ENCODE peak calls at places on chromosomes 6 and 20, in eight cellular contexts. C, Y, L, U, I, V, O and F are unnamed samples.

GRCh38 chr6:164227952-164228522 is 813.5 kb downstream of the QKI start:
- DNase-seq in Y (no peak), U (no peak), L (no peak), I (no peak), V (no peak), O (no peak), C (no peak), F (no peak)

GRCh38 chr6:5325173-5325572 is 63.9 kb downstream of the FARS2 start:
- DNase-seq in V (no peak), U (no peak), C (no peak), I (no peak), Y (no peak), L (no peak), O (no peak), F (no peak)

GRCh38 chr6:21781075-21781474 is 187.5 kb downstream of the SOX4 start:
- DNase-seq in I (no peak), C (no peak), V (no peak), L (no peak), O (no peak), Y (no peak), U (no peak), F (no peak)

GRCh38 chr20:59518881-59519706 is 85.2 kb upstream of the PHACTR3 start:
- DNase-seq in V (no peak), U (peak; percentile 73), I (no peak), C (no peak), L (peak; percentile 37), Y (peak; percentile 16), O (peak; percentile 65), F (no peak)

GRCh38 chr6:23349521-23350147 is 776.4 kb upstream of the NRSN1 start:
- DNase-seq in I (no peak), U (no peak), L (no peak), Y (no peak), C (no peak), O (peak; percentile 28), V (no peak), F (no peak)

GRCh38 chr20:49482621-49483017 is at the start of gene KCNB1:
- DNase-seq in O (peak; percentile 31), U (peak; percentile 59), Y (peak; percentile 61), I (peak; percentile 92), V (no peak), L (peak; percentile 42), C (no peak), F (peak; percentile 22)

GRCh38 chr6:149897855-149898744 is at the start of gene RAET1E:
- DNase-seq in I (no peak), O (no peak), C (peak; percentile 62), V (no peak), Y (peak; percentile 31), U (no peak), L (no peak), F (no peak)

GRCh38 chr20:47502801-47503239 is 1.1 kb downstream of the NCOA3 start:
- DNase-seq in O (peak; percentile 52), L (no peak), C (no peak), U (peak; percentile 52), V (no peak), I (no peak), Y (no peak), F (no peak)

GRCh38 chr20:44181611-44182010 is 5.4 kb downstream of the JPH2 start:
- DNase-seq in Y (no peak), L (no peak), U (no peak), V (no peak), O (no peak), C (peak; percentile 29), I (no peak), F (no peak)

GRCh38 chr20:38776363-38776762 is 28.1 kb downstream of the ACTR5 start:
- DNase-seq in V (no peak), I (no peak), O (no peak), U (no peak), Y (no peak), L (no peak), C (no peak), F (no peak)

GRCh38 chr20:63847374-63848002 is 13.8 kb upstream of the ABHD16B start:
- DNase-seq in O (no peak), V (no peak), Y (no peak), I (no peak), U (no peak), L (no peak), C (no peak), F (no peak)

GRCh38 chr20:25632940-25633790 is 9.4 kb upstream of the NANP start:
- DNase-seq in U (no peak), L (no peak), Y (no peak), V (no peak), I (no peak), O (no peak), C (no peak), F (no peak)

GRCh38 chr6:159376443-159377182 is 207.4 kb downstream of the FNDC1 start:
- DNase-seq in Y (no peak), I (no peak), U (no peak), O (no peak), L (no peak), V (no peak), C (no peak), F (no peak)

GRCh38 chr6:147418523-147418922 is 90.0 kb upstream of the SAMD5 start:
- DNase-seq in L (no peak), U (no peak), I (no peak), C (no peak), O (no peak), V (no peak), Y (no peak), F (no peak)

GRCh38 chr6:136791296-136792065 is 796 bp downstream of the MAP3K5 start:
- DNase-seq in L (peak; percentile 81), I (peak; percentile 88), C (peak; percentile 87), U (no peak), O (peak; percentile 53), V (peak; percentile 89), Y (peak; percentile 76), F (peak; percentile 88)

GRCh38 chr6:158708239-158708638 is 58.4 kb downstream of the SYTL3 start:
- DNase-seq in U (no peak), Y (no peak), C (no peak), O (no peak), V (no peak), L (peak; percentile 33), I (peak; percentile 76), F (peak; percentile 46)

GRCh38 chr6:51349866-51350265 is 531.2 kb downstream of the TFAP2B start:
- DNase-seq in L (no peak), O (no peak), U (peak; percentile 3), I (no peak), V (no peak), C (no peak), Y (peak; percentile 8), F (no peak)

GRCh38 chr6:151036869-151037680 is 171.6 kb downstream of the MTHFD1L start:
- DNase-seq in L (no peak), U (no peak), V (no peak), Y (no peak), O (no peak), I (no peak), C (no peak), F (peak; percentile 47)

GRCh38 chr6:136161950-136162349 is 88.2 kb downstream of the MTFR2 start:
- DNase-seq in L (no peak), C (no peak), O (no peak), V (no peak), I (no peak), Y (no peak), U (no peak), F (no peak)

GRCh38 chr6:158653577-158654354 is 3.9 kb downstream of the SYTL3 start:
- DNase-seq in O (no peak), C (no peak), V (peak; percentile 91), L (peak; percentile 61), U (no peak), I (no peak), Y (peak; percentile 74), F (peak; percentile 81)

GRCh38 chr6:52213127-52213526 is 27.0 kb downstream of the IL17A start:
- DNase-seq in U (peak; percentile 51), V (no peak), I (no peak), L (no peak), O (no peak), C (no peak), Y (no peak), F (no peak)

GRCh38 chr6:14026831-14027539 is 90.6 kb upstream of the CD83 start:
- DNase-seq in V (no peak), I (no peak), U (no peak), O (no peak), Y (no peak), L (no peak), C (no peak), F (no peak)

GRCh38 chr20:57698191-57698866 is 11.5 kb downstream of the PMEPA1 start:
- DNase-seq in V (no peak), U (peak; percentile 31), I (no peak), C (no peak), L (peak; percentile 40), O (peak; percentile 95), Y (peak; percentile 77), F (no peak)

GRCh38 chr20:31449511-31450128 is 9.2 kb downstream of the DEFB123 start:
- DNase-seq in O (no peak), V (no peak), C (no peak), I (no peak), L (no peak), Y (no peak), U (peak; percentile 82), F (no peak)
- H3K9me3 ChIP-seq in O (no peaks in the 10 kb centered on the region), V (no peaks in the 10 kb centered on the region), C (no peaks in the 10 kb centered on the region), I (no peaks in the 10 kb centered on the region), L (no peaks in the 10 kb centered on the region), Y (no peaks in the 10 kb centered on the region), U (no peaks in the 10 kb centered on the region), F (no peaks in the 10 kb centered on the region)

GRCh38 chr20:9508696-9509178 is 5.7 kb upstream of the LAMP5 start:
- DNase-seq in C (no peak), Y (no peak), V (no peak), L (no peak), U (no peak), O (no peak), I (no peak), F (no peak)
- H3K4me3 ChIP-seq in C (no peak overlapping the region), Y (no peak overlapping the region), V (peak overlapping the region; percentile 40), L (no peak overlapping the region), U (no peak overlapping the region), O (no peak overlapping the region), I (no peak overlapping the region), F (no peak overlapping the region)

GRCh38 chr6:44668391-44668930 is 281.0 kb downstream of the CDC5L start:
- DNase-seq in V (no peak), C (no peak), Y (no peak), U (no peak), I (no peak), O (no peak), L (no peak), F (no peak)

GRCh38 chr6:44668976-44669934 is 281.7 kb downstream of the CDC5L start:
- DNase-seq in C (no peak), U (no peak), O (no peak), Y (no peak), L (no peak), I (no peak), V (no peak), F (no peak)

GRCh38 chr6:44671333-44671732 is 283.8 kb downstream of the CDC5L start:
- DNase-seq in U (no peak), L (no peak), V (no peak), C (no peak), I (no peak), Y (no peak), O (no peak), F (no peak)

GRCh38 chr6:44672086-44672485 is 284.6 kb downstream of the CDC5L start:
- DNase-seq in V (no peak), U (no peak), O (no peak), I (no peak), L (no peak), C (no peak), Y (no peak), F (no peak)

GRCh38 chr6:44670146-44670545 is 282.6 kb downstream of the CDC5L start:
- DNase-seq in V (no peak), C (no peak), O (no peak), I (no peak), U (no peak), L (no peak), Y (no peak), F (no peak)
- TF ChIP-seq EP300 in V (no peak), C (no peak), O (no peak), I (no peak), U (no peak), L (no peak), Y (no peak), F (no peak)

GRCh38 chr6:153856929-153857376 is 182.1 kb upstream of the OPRM1 start:
- DNase-seq in U (no peak), L (no peak), I (no peak), O (no peak), V (no peak), Y (no peak), C (no peak), F (no peak)
- H3K9me3 ChIP-seq in U (peaks cover 2% of the 10 kb centered on the region), L (peaks cover 14% of the 10 kb centered on the region), I (no peaks in the 10 kb centered on the region), O (no peaks in the 10 kb centered on the region), V (no peaks in the 10 kb centered on the region), Y (no peaks in the 10 kb centered on the region), C (peaks cover 4% of the 10 kb centered on the region), F (peaks cover 5% of the 10 kb centered on the region)